ENCODE peak calls at places on chromosomes 16 and 17, in four cellular contexts. One of them, this sample, is unnamed. For H3K36me3, the result is how much of the 10 kb centered on the place peaks cover.

GRCh38 chr17:61444831-61445230 is 7.4 kb upstream of the TBX4 start:
- DNase-seq in astrocyte: peak
- DNase-seq in left ventricle myocardium inferior: no peak
- DNase-seq in gastrocnemius medialis: no peak
- DNase-seq in this sample: no peak

GRCh38 chr16:64950731-64951130 is 171.1 kb downstream of the CDH11 start:
- DNase-seq in gastrocnemius medialis: no peak
- DNase-seq in astrocyte: no peak
- DNase-seq in left ventricle myocardium inferior: no peak
- DNase-seq in this sample: no peak

GRCh38 chr17:77571141-77571540 is 387.4 kb upstream of the TNRC6C start:
- DNase-seq in left ventricle myocardium inferior: no peak
- DNase-seq in gastrocnemius medialis: no peak
- DNase-seq in astrocyte: no peak
- DNase-seq in this sample: no peak

GRCh38 chr16:86383488-86384262 is 126.7 kb upstream of the FOXF1 start:
- DNase-seq in left ventricle myocardium inferior: no peak
- DNase-seq in gastrocnemius medialis: no peak
- DNase-seq in astrocyte: peak
- DNase-seq in this sample: no peak

GRCh38 chr16:30753596-30753995 is 5.4 kb downstream of the PHKG2 start:
- DNase-seq in gastrocnemius medialis: no peak
- DNase-seq in left ventricle myocardium inferior: no peak
- DNase-seq in astrocyte: no peak
- DNase-seq in this sample: no peak

GRCh38 chr17:65064452-65065019 is 8.0 kb upstream of the GNA13 start:
- DNase-seq in gastrocnemius medialis: no peak
- DNase-seq in astrocyte: peak
- DNase-seq in left ventricle myocardium inferior: no peak
- DNase-seq in this sample: no peak

GRCh38 chr16:17607624-17608023 is 136.9 kb upstream of the XYLT1 start:
- DNase-seq in left ventricle myocardium inferior: no peak
- DNase-seq in gastrocnemius medialis: no peak
- DNase-seq in astrocyte: no peak
- DNase-seq in this sample: no peak

GRCh38 chr16:58426095-58426494 is 33.8 kb downstream of the GINS3 start:
- DNase-seq in gastrocnemius medialis: no peak
- DNase-seq in astrocyte: no peak
- DNase-seq in left ventricle myocardium inferior: no peak
- DNase-seq in this sample: no peak

GRCh38 chr17:74987909-74988711 is 678 bp downstream of the CDR2L start:
- DNase-seq in astrocyte: peak
- DNase-seq in left ventricle myocardium inferior: peak
- DNase-seq in gastrocnemius medialis: peak
- DNase-seq in this sample: peak

GRCh38 chr17:82664276-82664575 is 16.0 kb upstream of the WDR45B start:
- DNase-seq in left ventricle myocardium inferior: no peak
- DNase-seq in gastrocnemius medialis: no peak
- DNase-seq in astrocyte: no peak
- DNase-seq in this sample: no peak

GRCh38 chr17:33021731-33022408 is 30.2 kb downstream of the SPACA3 start:
- DNase-seq in astrocyte: no peak
- DNase-seq in gastrocnemius medialis: no peak
- DNase-seq in left ventricle myocardium inferior: no peak
- DNase-seq in this sample: no peak

GRCh38 chr17:76179496-76180467 is 38.7 kb upstream of the FOXJ1 start:
- DNase-seq in astrocyte: no peak
- DNase-seq in left ventricle myocardium inferior: no peak
- DNase-seq in gastrocnemius medialis: no peak
- DNase-seq in this sample: no peak

GRCh38 chr17:64964796-64965195 is 45.5 kb upstream of the LRRC37A3 start:
- DNase-seq in gastrocnemius medialis: no peak
- DNase-seq in left ventricle myocardium inferior: no peak
- DNase-seq in astrocyte: peak
- DNase-seq in this sample: no peak

GRCh38 chr17:17570207-17570797 is 21.2 kb downstream of the PEMT start:
- DNase-seq in gastrocnemius medialis: peak
- DNase-seq in astrocyte: no peak
- DNase-seq in left ventricle myocardium inferior: peak
- DNase-seq in this sample: peak

GRCh38 chr16:27174798-27175197 is 28.5 kb upstream of the KDM8 start:
- DNase-seq in gastrocnemius medialis: no peak
- DNase-seq in astrocyte: peak
- DNase-seq in left ventricle myocardium inferior: no peak
- DNase-seq in this sample: no peak

GRCh38 chr17:27975146-27976011 is 67.1 kb upstream of the NLK start:
- DNase-seq in gastrocnemius medialis: no peak
- DNase-seq in left ventricle myocardium inferior: no peak
- DNase-seq in astrocyte: peak
- DNase-seq in this sample: no peak

GRCh38 chr16:10868562-10869469 is 8.2 kb upstream of the CIITA start:
- DNase-seq in left ventricle myocardium inferior: peak
- DNase-seq in gastrocnemius medialis: peak
- DNase-seq in astrocyte: no peak
- DNase-seq in this sample: peak

GRCh38 chr17:60077672-60078519 is 825 bp downstream of the HEATR6 start:
- DNase-seq in astrocyte: peak
- DNase-seq in gastrocnemius medialis: no peak
- DNase-seq in left ventricle myocardium inferior: no peak
- DNase-seq in this sample: no peak

GRCh38 chr17:9044796-9045470 is 23.6 kb downstream of the NTN1 start:
- DNase-seq in gastrocnemius medialis: no peak
- DNase-seq in astrocyte: no peak
- DNase-seq in left ventricle myocardium inferior: no peak
- DNase-seq in this sample: no peak

GRCh38 chr17:752620-753219 is 656 bp upstream of the GEMIN4 start:
- DNase-seq in astrocyte: peak
- DNase-seq in gastrocnemius medialis: peak
- DNase-seq in left ventricle myocardium inferior: peak
- DNase-seq in this sample: peak

GRCh38 chr17:10198509-10199249 is at the start of gene GAS7:
- DNase-seq in astrocyte: no peak
- DNase-seq in gastrocnemius medialis: no peak
- DNase-seq in left ventricle myocardium inferior: peak
- DNase-seq in this sample: peak

GRCh38 chr17:43702636-43703035 is 40.9 kb upstream of the MEOX1 start:
- DNase-seq in gastrocnemius medialis: no peak
- DNase-seq in astrocyte: no peak
- DNase-seq in left ventricle myocardium inferior: no peak
- DNase-seq in this sample: no peak

GRCh38 chr17:11643851-11644250 is 45.6 kb downstream of the DNAH9 start:
- DNase-seq in left ventricle myocardium inferior: no peak
- DNase-seq in gastrocnemius medialis: no peak
- DNase-seq in astrocyte: no peak
- DNase-seq in this sample: no peak

GRCh38 chr17:82929011-82929622 is 89.3 kb upstream of the ZNF750 start:
- DNase-seq in astrocyte: no peak
- DNase-seq in gastrocnemius medialis: no peak
- DNase-seq in left ventricle myocardium inferior: peak
- DNase-seq in this sample: no peak

GRCh38 chr16:82201906-82202305 is 31.9 kb upstream of the MPHOSPH6 start:
- DNase-seq in left ventricle myocardium inferior: no peak
- DNase-seq in gastrocnemius medialis: no peak
- DNase-seq in astrocyte: no peak
- DNase-seq in this sample: no peak

GRCh38 chr17:9101356-9101755 is 80.0 kb downstream of the NTN1 start:
- DNase-seq in astrocyte: no peak
- DNase-seq in left ventricle myocardium inferior: no peak
- DNase-seq in gastrocnemius medialis: no peak
- DNase-seq in this sample: no peak

GRCh38 chr17:50631195-50631907 is 3.3 kb upstream of the ABCC3 start:
- DNase-seq in gastrocnemius medialis: no peak
- DNase-seq in astrocyte: no peak
- DNase-seq in left ventricle myocardium inferior: no peak
- DNase-seq in this sample: no peak

GRCh38 chr16:22250522-22250921 is 44.4 kb downstream of the EEF2K start:
- DNase-seq in left ventricle myocardium inferior: no peak
- DNase-seq in astrocyte: peak
- DNase-seq in gastrocnemius medialis: no peak
- DNase-seq in this sample: no peak

GRCh38 chr17:81831957-81832607 is 1.0 kb downstream of the MCRIP1 start:
- DNase-seq in left ventricle myocardium inferior: no peak
- DNase-seq in astrocyte: peak
- DNase-seq in gastrocnemius medialis: peak
- DNase-seq in this sample: peak

GRCh38 chr17:51827140-51827539 is 331.4 kb downstream of the CA10 start:
- DNase-seq in gastrocnemius medialis: no peak
- DNase-seq in astrocyte: no peak
- DNase-seq in left ventricle myocardium inferior: no peak
- DNase-seq in this sample: no peak

GRCh38 chr16:72470541-72470940 is 298.6 kb upstream of the PMFBP1 start:
- DNase-seq in gastrocnemius medialis: no peak
- DNase-seq in astrocyte: no peak
- DNase-seq in left ventricle myocardium inferior: no peak
- DNase-seq in this sample: no peak

GRCh38 chr16:72471317-72471716 is 299.4 kb upstream of the PMFBP1 start:
- DNase-seq in astrocyte: no peak
- DNase-seq in gastrocnemius medialis: no peak
- DNase-seq in left ventricle myocardium inferior: no peak
- DNase-seq in this sample: no peak

GRCh38 chr16:72474511-72475123 is 302.7 kb upstream of the PMFBP1 start:
- DNase-seq in gastrocnemius medialis: no peak
- DNase-seq in astrocyte: peak
- DNase-seq in left ventricle myocardium inferior: no peak
- DNase-seq in this sample: no peak

GRCh38 chr16:72473631-72474030 is 301.7 kb upstream of the PMFBP1 start:
- DNase-seq in left ventricle myocardium inferior: no peak
- DNase-seq in gastrocnemius medialis: no peak
- DNase-seq in astrocyte: peak
- DNase-seq in this sample: no peak

DNA sequence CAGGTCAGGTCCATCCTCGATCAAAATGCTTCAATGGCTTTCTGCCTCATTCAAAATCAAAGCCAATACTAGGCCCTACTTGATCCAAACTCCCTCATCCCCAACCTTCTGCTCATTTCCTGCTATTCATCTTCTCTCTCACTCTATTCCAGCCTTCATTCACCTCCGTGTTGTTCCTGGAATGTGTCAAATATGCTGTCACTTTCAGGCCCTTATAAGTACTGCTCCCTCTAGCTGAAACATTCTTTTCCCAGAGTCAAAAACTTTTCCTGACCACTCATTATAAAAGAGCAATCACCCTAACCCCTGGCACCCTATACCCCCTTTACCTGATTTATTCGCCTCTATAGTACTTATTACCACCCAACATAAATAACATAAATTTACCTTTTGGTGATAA is 303.7 kb upstream of the PMFBP1 start:
- DNase-seq in left ventricle myocardium inferior: no peak
- DNase-seq in gastrocnemius medialis: no peak
- DNase-seq in astrocyte: peak
- DNase-seq in this sample: no peak
- TF ChIP-seq CTCF in left ventricle myocardium inferior: no peak
- TF ChIP-seq CTCF in gastrocnemius medialis: no peak
- TF ChIP-seq CTCF in astrocyte: no peak
- TF ChIP-seq CTCF in this sample: no peak

DNA sequence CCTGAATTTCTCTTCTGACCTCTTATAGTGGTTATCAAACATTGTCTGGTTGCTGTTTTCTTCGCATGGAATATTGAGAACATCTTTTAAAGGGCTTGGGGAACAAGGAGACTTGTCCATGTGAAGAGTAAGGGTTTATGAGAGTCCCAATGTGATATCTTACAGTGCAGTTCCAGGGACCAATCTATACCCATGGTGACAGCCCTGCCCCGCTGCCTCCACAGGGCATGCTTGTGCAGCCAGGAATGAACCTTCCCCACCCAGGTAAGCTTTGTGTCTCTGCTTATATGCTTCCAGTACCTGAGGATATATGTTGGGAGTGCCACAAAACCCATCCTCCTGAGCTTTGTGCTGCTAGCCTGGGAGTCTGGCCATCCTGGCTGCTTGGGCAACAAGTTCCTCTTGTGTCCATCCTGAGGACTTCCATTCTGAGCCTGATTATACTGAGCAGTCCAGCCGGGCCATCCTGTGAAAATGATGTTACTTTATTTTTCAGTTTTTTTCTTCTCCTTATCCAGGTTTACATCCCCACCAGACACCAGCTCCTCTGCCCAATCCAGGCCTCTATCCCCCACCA is 9.5 kb upstream of the RAPGEFL1 start:
- DNase-seq in astrocyte: no peak
- DNase-seq in left ventricle myocardium inferior: no peak
- DNase-seq in gastrocnemius medialis: no peak
- DNase-seq in this sample: no peak
- H3K36me3 ChIP-seq in astrocyte: half or more
- H3K36me3 ChIP-seq in left ventricle myocardium inferior: half or more
- H3K36me3 ChIP-seq in gastrocnemius medialis: under half
- H3K36me3 ChIP-seq in this sample: half or more

GRCh38 chr17:47618416-47618815 is 31.3 kb upstream of the KPNB1 start:
- DNase-seq in left ventricle myocardium inferior: no peak
- DNase-seq in gastrocnemius medialis: no peak
- DNase-seq in astrocyte: no peak
- DNase-seq in this sample: no peak
- TF ChIP-seq CTCF in left ventricle myocardium inferior: peak
- TF ChIP-seq CTCF in gastrocnemius medialis: no peak
- TF ChIP-seq CTCF in astrocyte: peak
- TF ChIP-seq CTCF in this sample: peak

GRCh38 chr17:79927136-79927661 is 88.0 kb upstream of the CBX4 start:
- DNase-seq in astrocyte: no peak
- DNase-seq in gastrocnemius medialis: no peak
- DNase-seq in left ventricle myocardium inferior: no peak
- DNase-seq in this sample: no peak
- H3K36me3 ChIP-seq in astrocyte: under half
- H3K36me3 ChIP-seq in gastrocnemius medialis: under half
- H3K36me3 ChIP-seq in left ventricle myocardium inferior: under half
- H3K36me3 ChIP-seq in this sample: under half

DNA sequence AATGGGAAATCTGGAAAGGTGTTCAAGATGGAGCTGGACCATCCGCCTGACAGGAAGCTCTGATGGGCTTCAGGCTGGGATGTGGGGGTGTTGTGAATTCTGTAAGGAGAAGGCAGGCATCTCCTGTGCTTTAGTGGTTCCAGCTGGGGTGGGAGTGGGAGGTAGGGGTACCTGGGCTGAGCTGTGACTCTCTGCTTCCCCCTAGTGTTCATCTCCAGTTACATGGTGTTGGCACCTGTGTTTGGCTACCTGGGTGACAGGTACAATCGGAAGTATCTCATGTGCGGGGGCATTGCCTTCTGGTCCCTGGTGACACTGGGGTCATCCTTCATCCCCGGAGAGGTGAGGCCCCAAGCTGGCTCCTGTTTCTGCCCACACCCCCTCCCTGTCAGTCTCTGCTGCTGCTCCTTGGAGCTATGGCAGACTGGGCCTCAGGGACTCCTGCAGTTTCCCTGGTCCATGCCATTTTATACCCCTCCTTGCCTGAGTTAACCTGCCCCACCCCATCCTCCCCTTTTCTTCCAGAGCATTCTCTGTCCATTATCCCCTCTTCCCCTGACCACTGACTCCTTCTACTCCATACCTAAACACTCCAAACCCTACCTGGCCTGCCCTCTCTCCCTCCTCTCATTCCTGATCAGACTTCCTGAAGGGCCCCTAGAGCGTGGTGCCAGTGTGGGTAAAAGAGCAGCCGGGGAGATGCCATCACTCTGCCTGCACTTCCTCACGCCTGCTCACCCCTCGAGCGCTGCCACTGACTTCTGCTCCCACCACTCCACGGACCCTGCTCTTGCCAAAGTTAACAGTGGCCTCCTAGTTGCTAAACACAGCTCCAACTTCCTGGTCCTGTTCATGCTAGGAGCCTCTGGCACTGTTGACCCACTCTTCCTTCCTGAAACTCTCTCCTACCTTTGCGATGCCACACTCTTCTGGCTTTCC is 3.4 kb downstream of the SPNS1 start:
- DNase-seq in astrocyte: no peak
- DNase-seq in left ventricle myocardium inferior: no peak
- DNase-seq in gastrocnemius medialis: no peak
- DNase-seq in this sample: no peak
- TF ChIP-seq CTCF in astrocyte: peak
- TF ChIP-seq CTCF in left ventricle myocardium inferior: peak
- TF ChIP-seq CTCF in gastrocnemius medialis: no peak
- TF ChIP-seq CTCF in this sample: peak

This sample was measured in heart left ventricle.